ENCODE peak calls at places on chromosomes 4 and X, in eight cellular contexts. C, Q, F, Y, U, V, K and O are unnamed samples.

GRCh38 chrX:19344207-19344534 is 444 bp downstream of the PDHA1 start:
- DNase-seq in C (no peak), Q (no peak), F (no peak), Y (no peak), U (no peak), V (no peak), K (no peak), O (no peak)

GRCh38 chrX:51889851-51890250 is 3.6 kb upstream of the MAGED1 start:
- DNase-seq in C (no peak), Q (no peak), F (no peak), Y (no peak), U (no peak), V (no peak), K (no peak), O (no peak)

GRCh38 chrX:48521353-48522243 is at the start of gene EBP:
- DNase-seq in C (peak), Q (peak), F (peak), Y (peak), U (peak), V (peak), K (peak), O (peak)

GRCh38 chr4:87932718-87933136 is 42.8 kb upstream of the SPP1 start:
- DNase-seq in C (no peak), Q (no peak), F (no peak), Y (no peak), U (no peak), V (no peak), K (no peak), O (no peak)

GRCh38 chrX:151703487-151703886 is 8.2 kb downstream of the PRRG3 start:
- DNase-seq in C (no peak), Q (no peak), F (no peak), Y (no peak), U (no peak), V (peak), K (no peak), O (no peak)

GRCh38 chr4:71217688-71218087 is 121.1 kb upstream of the SLC4A4 start:
- DNase-seq in C (no peak), Q (no peak), F (no peak), Y (no peak), U (no peak), V (no peak), K (no peak), O (no peak)

GRCh38 chr4:4837921-4838601 is 21.4 kb upstream of the MSX1 start:
- DNase-seq in C (no peak), Q (no peak), F (no peak), Y (no peak), U (no peak), V (no peak), K (no peak), O (no peak)

GRCh38 chrX:429266-429825 is 42.6 kb upstream of the PPP2R3B start:
- DNase-seq in C (peak), Q (no peak), F (no peak), Y (no peak), U (no peak), V (no peak), K (no peak), O (no peak)

GRCh38 chr4:1573830-1574459 is 110.2 kb downstream of the FAM53A start:
- DNase-seq in C (peak), Q (no peak), F (no peak), Y (no peak), U (no peak), V (no peak), K (no peak), O (no peak)

GRCh38 chrX:86066998-86067397 is 19.6 kb upstream of the CHM start:
- DNase-seq in C (no peak), Q (no peak), F (no peak), Y (no peak), U (peak), V (no peak), K (no peak), O (no peak)

GRCh38 chr4:183300070-183300469 is 20.0 kb downstream of the CLDN22 start:
- DNase-seq in C (no peak), Q (peak), F (no peak), Y (no peak), U (no peak), V (no peak), K (peak), O (no peak)

GRCh38 chr4:46073778-46074177 is 50.1 kb downstream of the GABRG1 start:
- DNase-seq in C (no peak), Q (no peak), F (no peak), Y (no peak), U (no peak), V (no peak), K (no peak), O (no peak)

GRCh38 chr4:20251796-20252655 is at the start of gene SLIT2:
- DNase-seq in C (peak), Q (peak), F (peak), Y (peak), U (peak), V (peak), K (peak), O (peak)

GRCh38 chrX:38839269-38839668 is 38.0 kb downstream of the MID1IP1 start:
- DNase-seq in C (no peak), Q (no peak), F (no peak), Y (no peak), U (no peak), V (no peak), K (no peak), O (no peak)

GRCh38 chr4:114549638-114550037 is 49.0 kb upstream of the UGT8 start:
- DNase-seq in C (no peak), Q (no peak), F (no peak), Y (no peak), U (no peak), V (no peak), K (no peak), O (no peak)

GRCh38 chr4:56038763-56039162 is 90.0 kb downstream of the CEP135 start:
- DNase-seq in C (no peak), Q (no peak), F (peak), Y (no peak), U (no peak), V (no peak), K (peak), O (no peak)

GRCh38 chr4:56042225-56042624 is 93.5 kb downstream of the CEP135 start:
- DNase-seq in C (no peak), Q (no peak), F (no peak), Y (no peak), U (no peak), V (no peak), K (no peak), O (no peak)

GRCh38 chr4:56040842-56041241 is 92.1 kb downstream of the CEP135 start:
- DNase-seq in C (no peak), Q (no peak), F (no peak), Y (no peak), U (no peak), V (no peak), K (no peak), O (no peak)
- TF ChIP-seq CTCF in C (no peak), Q (no peak), F (no peak), Y (no peak), U (no peak), V (no peak), K (no peak), O (no peak)

DNA sequence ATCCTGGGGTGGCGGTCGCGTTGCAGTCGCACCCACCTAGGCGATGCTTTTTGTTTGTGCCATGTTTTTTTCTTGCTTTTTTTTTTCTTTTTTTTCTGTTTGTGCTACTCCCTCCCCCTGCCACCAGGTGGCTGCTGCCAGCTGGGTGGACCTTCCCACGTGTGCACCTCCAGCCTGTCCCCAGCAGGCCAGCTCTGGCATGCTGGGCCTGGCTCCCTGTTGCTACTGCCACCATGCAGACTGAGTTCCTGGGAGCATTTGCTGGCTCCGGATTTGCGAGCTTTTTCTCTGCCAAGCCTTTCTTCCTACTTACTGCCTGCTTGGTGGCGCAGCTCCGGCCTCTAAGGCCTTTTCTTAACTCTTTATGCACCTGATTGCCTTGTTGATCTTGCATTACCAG is 161.2 kb upstream of the WDFY3 start:
- DNase-seq in C (no peak), Q (no peak), F (peak), Y (peak), U (peak), V (no peak), K (peak), O (peak)
- TF ChIP-seq CTCF in C (peak), Q (peak), F (peak), Y (peak), U (peak), V (no peak), K (peak), O (peak)

GRCh38 chr4:76981649-76982048 is 32.1 kb downstream of the SEPTIN11 start:
- DNase-seq in C (no peak), Q (no peak), F (no peak), Y (no peak), U (no peak), V (no peak), K (no peak), O (no peak)

GRCh38 chr4:76984788-76985211 is 35.2 kb downstream of the SEPTIN11 start:
- DNase-seq in C (peak), Q (peak), F (no peak), Y (no peak), U (no peak), V (peak), K (peak), O (no peak)

GRCh38 chr4:76980280-76980679 is 30.7 kb downstream of the SEPTIN11 start:
- DNase-seq in C (no peak), Q (no peak), F (no peak), Y (no peak), U (no peak), V (no peak), K (no peak), O (no peak)

GRCh38 chr4:76984127-76984526 is 34.6 kb downstream of the SEPTIN11 start:
- DNase-seq in C (no peak), Q (no peak), F (no peak), Y (peak), U (no peak), V (peak), K (peak), O (peak)

DNA sequence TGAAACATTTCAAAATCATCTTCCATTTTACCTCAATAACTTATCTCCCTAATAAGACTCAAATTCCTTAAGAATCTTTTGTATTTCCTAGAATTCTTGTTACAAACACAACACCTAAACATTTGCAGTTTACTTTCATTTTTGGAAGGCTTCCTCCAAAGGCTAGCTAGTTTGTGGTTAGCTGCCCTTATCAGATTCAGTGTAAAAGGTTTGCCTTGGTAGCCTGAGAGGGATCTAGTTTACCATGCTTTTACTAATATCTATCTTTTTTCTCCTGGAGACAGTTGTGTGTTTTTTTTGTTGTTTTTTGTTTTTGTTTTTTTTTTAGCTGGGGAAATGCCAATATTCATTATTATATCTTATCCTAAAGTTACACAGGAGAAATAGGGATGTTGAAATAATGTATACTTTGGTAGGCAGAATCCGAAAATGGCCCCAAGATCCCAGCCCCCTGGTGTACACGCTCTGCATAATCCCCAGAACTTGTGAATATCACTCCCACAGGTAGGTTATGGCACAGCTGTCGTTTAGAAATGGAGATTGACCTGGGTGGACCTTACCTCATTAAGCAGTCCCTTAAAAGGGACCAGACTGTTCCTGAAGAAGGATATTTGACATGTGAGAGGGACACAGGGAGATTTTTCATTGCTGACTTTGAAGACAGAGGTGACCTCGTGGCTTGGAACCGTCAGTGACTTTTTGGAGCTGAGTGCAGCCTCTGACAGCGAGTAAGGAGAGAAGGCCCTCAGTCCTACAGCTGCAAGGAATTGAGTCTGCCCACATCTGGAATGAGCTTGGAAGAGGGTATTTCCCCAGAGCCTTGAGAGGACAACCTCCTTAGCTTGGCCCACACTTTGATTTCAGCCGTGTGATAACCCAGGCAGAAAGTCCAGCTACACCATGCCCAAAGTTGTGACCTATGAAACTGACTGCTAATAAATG is 33.4 kb downstream of the SEPTIN11 start:
- DNase-seq in C (no peak), Q (no peak), F (no peak), Y (no peak), U (no peak), V (no peak), K (no peak), O (no peak)
- TF ChIP-seq CTCF in C (no peak), Q (peak), F (peak), Y (no peak), U (no peak), V (no peak), K (peak), O (no peak)

DNA sequence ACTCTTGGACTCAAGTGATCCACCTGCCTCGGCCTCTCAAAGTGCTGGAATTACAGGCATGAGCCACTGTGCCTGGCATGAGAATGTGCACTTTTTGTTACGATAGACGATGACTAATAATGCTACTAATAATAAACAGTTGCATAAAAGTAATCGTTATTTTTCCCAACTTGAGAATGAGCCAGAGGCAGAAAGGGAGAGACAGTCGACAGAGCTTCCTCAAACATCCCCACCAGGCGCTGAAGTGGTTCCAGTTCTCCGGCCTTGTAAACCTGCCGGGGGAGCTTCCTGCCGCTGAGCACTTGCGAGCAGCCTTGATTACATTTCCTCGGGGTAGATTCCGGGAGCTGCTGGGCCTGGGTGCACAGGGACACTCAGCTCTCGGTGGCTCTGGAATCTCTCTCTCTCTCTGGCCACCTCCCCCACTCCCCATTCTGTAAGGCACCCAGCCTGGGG is 8.9 kb upstream of the HTRA3 start:
- DNase-seq in C (no peak), Q (peak), F (no peak), Y (no peak), U (peak), V (peak), K (peak), O (no peak)
- TF ChIP-seq CTCF in C (no peak), Q (peak), F (no peak), Y (no peak), U (no peak), V (no peak), K (no peak), O (no peak)

GRCh38 chr4:75555294-75556164 is at the start of gene ODAPH:
- DNase-seq in C (no peak), Q (no peak), F (no peak), Y (peak), U (peak), V (no peak), K (peak), O (peak)
- TF ChIP-seq CTCF in C (no peak), Q (peak), F (peak), Y (no peak), U (no peak), V (no peak), K (no peak), O (no peak)